ENCODE peak calls at places on chromosomes 1 and 21, in five cellular contexts. F is IMR-90, E is K562, B is hepatocyte, W is MM.1S. Y is an unnamed sample.

GRCh38 chr1:159122005-159122621 is 45.5 kb upstream of the AIM2 start:
- DNase-seq in W (no peak), F (peak), E (no peak), B (no peak), Y (no peak)

GRCh38 chr1:151238467-151238739 is 16.1 kb upstream of the PSMD4 start:
- DNase-seq in W (no peak), B (no peak), F (peak), E (no peak), Y (no peak)

GRCh38 chr1:19762175-19762779 is 37.4 kb downstream of the TMCO4 start:
- DNase-seq in B (peak), W (no peak), F (peak), E (peak), Y (peak)

GRCh38 chr1:40708750-40709099 is 17.2 kb downstream of the NFYC start:
- DNase-seq in F (peak), E (peak), W (peak), B (peak), Y (no peak)

GRCh38 chr1:232225336-232226131 is 404.4 kb downstream of the SIPA1L2 start:
- DNase-seq in B (no peak), F (no peak), E (no peak), W (no peak), Y (no peak)

GRCh38 chr1:230822092-230822581 is 46.2 kb downstream of the C1orf198 start:
- DNase-seq in W (no peak), E (no peak), B (no peak), F (peak), Y (peak)

GRCh38 chr1:233359431-233359830 is 31.9 kb downstream of the MAP3K21 start:
- DNase-seq in F (no peak), E (no peak), B (peak), W (no peak), Y (no peak)

GRCh38 chr1:30192969-30193630 is 530.3 kb downstream of the MATN1 start:
- DNase-seq in W (no peak), B (no peak), F (no peak), E (no peak), Y (no peak)

GRCh38 chr1:26705788-26706237 is 10.0 kb downstream of the ARID1A start:
- DNase-seq in E (no peak), F (peak), W (no peak), B (no peak), Y (no peak)

GRCh38 chr1:40650075-40650474 is 15.4 kb downstream of the RIMS3 start:
- DNase-seq in E (peak), W (no peak), F (no peak), B (no peak), Y (peak)

GRCh38 chr1:211133393-211133840 is 531 bp downstream of the KCNH1 start:
- DNase-seq in B (peak), W (no peak), E (no peak), F (no peak), Y (no peak)

GRCh38 chr1:37726191-37726590 is 33.9 kb downstream of the CDCA8 start:
- DNase-seq in F (no peak), W (no peak), E (no peak), B (no peak), Y (no peak)

GRCh38 chr1:116175621-116176020 is 64.4 kb downstream of the MAB21L3 start:
- DNase-seq in W (no peak), E (no peak), B (no peak), F (no peak), Y (no peak)

GRCh38 chr1:117656202-117656641 is 50.4 kb downstream of the TENT5C start:
- DNase-seq in B (no peak), F (no peak), W (peak), E (no peak), Y (no peak)
- H3K4me2 ChIP-seq in B (no peak), F (no peak), W (peak), E (peak), Y (no peak)

DNA sequence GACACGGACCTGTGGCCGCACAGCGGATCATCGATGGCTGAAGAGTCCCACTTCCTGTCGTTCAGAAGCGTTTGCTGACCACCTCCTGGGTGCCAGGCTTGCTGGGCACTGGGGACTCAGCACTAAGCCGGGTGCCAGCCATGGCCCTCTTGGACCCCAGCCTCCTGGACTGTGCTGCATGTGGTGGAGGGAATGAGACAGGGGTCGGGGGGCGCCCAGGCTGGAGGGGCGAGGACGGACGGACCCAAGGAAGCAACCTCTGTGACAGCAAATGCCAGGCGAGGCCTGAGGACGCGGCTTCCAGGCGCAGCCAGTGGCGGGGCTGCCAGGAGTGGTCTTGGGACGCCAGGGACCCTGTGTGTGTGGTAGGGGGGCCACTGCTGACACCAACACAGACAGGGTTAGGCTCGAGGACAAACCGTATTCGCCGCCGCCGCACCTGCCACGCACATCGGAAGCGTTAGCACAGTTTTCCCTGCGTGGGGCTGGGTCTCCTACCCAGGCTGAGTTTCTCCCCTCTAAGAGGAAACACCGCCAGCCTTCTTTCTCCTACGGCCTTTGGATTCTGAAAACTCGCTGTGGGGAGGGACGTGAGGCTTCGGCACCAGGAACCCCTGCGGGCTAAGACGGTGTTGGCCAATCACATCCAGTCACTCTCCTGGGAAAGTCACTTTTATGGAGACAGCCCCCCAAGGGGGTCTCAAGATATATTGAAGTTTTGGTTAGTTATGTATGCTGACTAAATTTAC is 3.1 kb upstream of the MXRA8 start:
- DNase-seq in E (no peak), W (no peak), B (no peak), F (no peak), Y (no peak)
- H3K4me2 ChIP-seq in E (no peak), W (no peak), B (peak), F (peak), Y (no peak)

GRCh38 chr1:166925791-166926483 is 49.4 kb downstream of the ILDR2 start:
- DNase-seq in B (no peak), E (no peak), F (peak), W (no peak), Y (no peak)
- H3K4me2 ChIP-seq in B (no peak), E (no peak), F (no peak), W (no peak), Y (no peak)

GRCh38 chr1:156492591-156493080 is 7.9 kb downstream of the MEF2D start:
- DNase-seq in E (no peak), B (no peak), W (no peak), F (no peak), Y (no peak)
- H3K4me2 ChIP-seq in E (peak), B (no peak), W (peak), F (no peak), Y (no peak)

DNA sequence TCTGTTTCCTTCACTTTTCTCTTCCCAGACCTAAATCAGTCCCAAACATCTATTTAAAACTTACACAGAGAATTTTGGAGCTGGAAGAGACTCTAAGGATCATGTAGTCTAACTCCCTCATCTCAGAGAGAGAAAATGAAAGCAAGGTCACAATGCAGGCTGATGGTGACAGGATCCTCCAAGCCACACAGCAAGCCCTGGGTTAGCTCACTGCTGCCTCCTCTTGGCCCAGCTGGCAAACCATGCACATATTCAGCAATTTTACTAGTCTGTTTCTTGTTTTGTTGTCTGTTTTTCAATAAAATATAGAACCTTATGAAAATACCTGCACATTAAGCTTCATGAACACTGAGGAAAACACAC is 27.7 kb upstream of the LY9 start:
- DNase-seq in B (no peak), E (no peak), F (no peak), W (peak), Y (peak)
- H3K4me2 ChIP-seq in B (no peak), E (peak), F (peak), W (peak), Y (no peak)

DNA sequence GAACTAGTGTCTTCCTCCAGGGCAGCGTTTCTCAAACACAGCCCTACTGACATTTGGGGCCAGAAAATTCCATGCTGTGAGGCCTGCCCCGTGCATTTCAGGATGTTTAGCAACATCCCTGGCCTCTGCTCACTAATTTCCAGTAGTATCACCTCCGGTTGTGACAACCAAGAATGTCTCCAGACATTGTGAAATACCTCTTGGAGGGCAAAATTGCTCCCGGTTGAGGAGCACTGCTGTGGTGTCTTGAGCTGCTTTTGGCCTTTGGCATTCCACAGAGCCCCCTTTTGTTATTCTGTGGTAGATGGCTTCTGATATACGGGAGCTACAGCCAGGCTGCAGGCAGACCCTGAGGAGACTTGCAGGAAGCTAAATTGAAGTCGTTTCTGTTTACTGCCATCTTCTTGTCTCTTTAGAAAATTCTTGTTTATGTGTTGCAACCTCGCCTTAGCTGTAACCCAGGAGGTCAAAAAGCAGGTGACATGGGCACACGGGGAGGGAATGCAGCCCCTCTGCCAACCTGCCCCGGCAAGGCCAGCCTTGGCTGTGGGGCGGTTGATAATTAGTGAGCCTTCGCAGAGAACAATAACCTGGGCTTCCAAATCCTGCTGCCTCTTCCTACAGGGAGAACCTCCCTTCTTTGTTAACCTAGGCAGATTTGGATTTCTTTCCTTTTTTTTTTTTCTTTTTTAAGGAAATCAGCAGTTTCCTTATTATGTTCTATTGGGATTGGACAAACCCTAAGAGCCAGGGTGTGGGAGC is 74.7 kb upstream of the AKT3 start:
- DNase-seq in E (no peak), B (no peak), W (no peak), F (no peak), Y (no peak)
- H3K4me2 ChIP-seq in E (no peak), B (no peak), W (no peak), F (peak), Y (no peak)

GRCh38 chr21:22554690-22555316 is 1556.6 kb downstream of the NCAM2 start:
- DNase-seq in W (no peak), F (no peak), B (no peak), E (no peak), Y (no peak)

GRCh38 chr21:22556829-22557228 is 1558.6 kb downstream of the NCAM2 start:
- DNase-seq in F (no peak), E (no peak), B (no peak), W (no peak), Y (no peak)

DNA sequence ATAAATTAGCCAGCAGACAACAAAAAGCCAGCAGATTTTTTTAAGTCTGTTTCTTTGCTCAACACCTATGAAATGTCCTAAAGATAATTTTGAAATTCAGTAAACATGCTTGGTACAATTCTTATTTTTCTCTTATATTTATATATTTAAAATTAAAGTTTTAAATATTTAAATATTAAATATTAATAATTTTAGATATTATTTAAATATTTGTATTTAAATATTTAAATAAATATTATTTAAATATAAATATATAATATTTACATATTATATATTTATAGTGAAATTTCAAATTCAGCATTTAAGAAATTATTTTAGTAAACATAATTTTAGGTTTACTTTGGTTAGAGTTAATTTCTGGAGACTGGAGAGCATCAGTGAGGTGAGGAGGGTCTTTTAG is 1554.2 kb downstream of the NCAM2 start:
- DNase-seq in E (no peak), B (no peak), W (no peak), F (no peak), Y (no peak)
- H3K4me2 ChIP-seq in E (no peak), B (no peak), W (no peak), F (no peak), Y (no peak)

GRCh38 chr1:15883326-15883725 is 35.8 kb downstream of the SPEN start:
- DNase-seq in E (no peak), B (no peak), W (no peak), F (no peak), Y (no peak)

GRCh38 chr1:15885701-15886612 is 38.5 kb downstream of the SPEN start:
- DNase-seq in E (peak), W (no peak), F (peak), B (peak), Y (peak)

GRCh38 chr1:15885269-15885668 is 37.8 kb downstream of the SPEN start:
- DNase-seq in B (no peak), W (no peak), F (no peak), E (no peak), Y (no peak)

GRCh38 chr1:15884477-15884876 is 37.0 kb downstream of the SPEN start:
- DNase-seq in F (no peak), W (no peak), B (no peak), E (no peak), Y (no peak)

DNA sequence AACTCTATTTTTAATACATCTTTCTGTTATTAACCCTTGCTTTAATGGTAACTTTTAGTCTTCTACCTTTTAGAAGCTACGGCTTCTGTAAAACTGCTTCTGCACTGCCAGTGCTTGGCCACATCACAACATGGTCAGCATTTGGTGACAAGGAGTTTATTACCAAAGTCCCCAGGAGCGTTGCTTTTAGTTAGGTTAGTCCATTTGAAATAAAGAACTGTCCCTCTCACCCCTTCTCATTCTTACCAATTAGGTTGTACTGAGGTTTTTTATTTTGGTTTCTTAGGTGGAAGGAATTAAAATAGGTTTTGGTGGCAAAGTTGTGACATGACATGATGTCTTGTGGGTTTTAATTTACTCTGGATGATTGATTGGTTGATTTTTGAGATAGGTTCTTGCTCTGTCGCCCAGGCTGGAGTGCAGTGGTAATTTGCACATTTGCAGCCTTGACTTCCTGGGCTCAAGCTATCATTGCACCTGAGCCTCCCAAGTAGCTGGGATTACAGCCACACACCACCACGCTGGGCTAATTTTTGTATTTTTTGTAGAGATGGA is 39.2 kb downstream of the SPEN start:
- DNase-seq in W (no peak), E (no peak), F (no peak), B (no peak), Y (no peak)
- H3K4me2 ChIP-seq in W (no peak), E (peak), F (peak), B (peak), Y (peak)

DNA sequence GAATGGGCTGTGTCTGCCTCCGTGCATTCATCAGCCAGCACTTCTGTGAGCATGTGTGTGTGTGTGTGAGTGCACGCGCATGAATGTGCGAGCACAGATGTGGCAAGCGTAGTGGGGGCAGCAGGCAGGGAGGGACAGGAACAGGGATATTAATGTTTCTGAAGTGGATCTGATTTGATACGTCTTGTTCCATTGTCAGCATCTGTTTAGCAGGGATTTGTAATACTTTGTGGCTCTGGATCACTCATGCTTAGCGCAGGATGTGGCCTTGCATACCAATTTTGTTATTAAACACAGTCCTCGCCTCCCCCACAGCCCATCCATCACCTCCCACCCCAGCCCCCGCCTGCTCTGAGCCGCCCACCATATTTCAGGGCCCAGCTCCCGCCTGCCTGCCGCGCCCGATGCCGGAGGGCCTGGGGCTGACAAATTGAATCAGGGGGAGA is 52.4 kb downstream of the TMEM53 start:
- DNase-seq in F (peak), B (no peak), W (no peak), E (no peak), Y (no peak)
- H3K4me2 ChIP-seq in F (peak), B (no peak), W (no peak), E (no peak), Y (no peak)

DNA sequence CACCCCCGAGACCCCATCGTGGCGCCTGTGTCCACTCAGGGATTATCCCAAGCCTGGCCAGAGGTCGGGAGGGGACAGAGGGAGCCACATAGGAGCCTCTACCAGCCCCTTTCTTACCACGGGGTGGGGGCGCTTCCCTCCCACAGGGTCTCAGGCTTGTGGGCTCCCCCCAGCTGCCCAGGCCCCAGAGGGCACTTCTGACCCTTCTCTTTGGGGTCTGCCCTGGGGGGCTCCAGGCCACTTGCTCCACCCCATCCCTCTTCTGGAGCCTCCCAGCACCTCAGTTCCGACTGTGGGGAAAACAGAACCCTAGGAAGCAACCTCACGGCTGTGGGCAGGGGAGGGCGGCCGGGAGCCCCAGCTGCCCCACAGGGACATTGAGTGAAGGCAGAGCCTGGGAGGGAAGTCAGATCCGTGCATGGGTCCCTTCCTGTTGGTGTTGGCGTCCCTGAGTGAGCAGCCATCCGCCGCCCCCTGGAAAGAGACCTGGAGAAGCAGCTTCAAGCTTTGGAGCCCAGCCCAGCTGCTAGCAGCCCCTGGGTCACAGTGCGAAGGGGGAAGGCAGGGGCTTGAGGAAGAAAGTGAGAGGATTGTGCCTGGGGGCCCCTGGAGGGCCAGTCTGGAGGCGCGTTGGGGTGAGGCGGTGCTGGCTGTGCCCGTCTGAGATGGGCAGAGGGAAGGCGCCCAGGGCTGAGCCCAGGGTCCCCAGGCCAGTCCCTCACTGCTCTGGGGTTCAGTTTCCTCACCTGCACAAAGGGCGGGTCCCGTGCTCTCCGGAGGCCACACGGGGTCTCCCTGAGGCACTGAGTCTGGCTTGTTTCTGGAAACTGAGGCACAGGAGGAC is 22.1 kb downstream of the RRP1 start:
- DNase-seq in E (no peak), F (no peak), B (no peak), W (no peak), Y (no peak)
- H3K4me2 ChIP-seq in E (peak), F (no peak), B (peak), W (peak), Y (no peak)